ENCODE peak calls at places on chromosomes 11 and 22, in six cellular contexts. I is type B pancreatic cell, Z is cardiac muscle cell, R is thoracic aorta, M is HFF-Myc, C is HL-60. X is an unnamed sample.

GRCh38 chr22:46390652-46391301 is 55.3 kb downstream of the TRMU start:
- DNase-seq in M (no peak), R (no peak), C (no peak), I (no peak), Z (no peak), X (peak)

GRCh38 chr11:13776134-13776815 is 107.8 kb downstream of the FAR1 start:
- DNase-seq in C (no peak), M (no peak), R (no peak), I (no peak), Z (no peak), X (no peak)

GRCh38 chr22:25853501-25853900 is 111.5 kb downstream of the MYO18B start:
- DNase-seq in M (no peak), Z (no peak), R (no peak), I (no peak), C (no peak), X (no peak)

GRCh38 chr11:20610825-20611224 is 11.4 kb downstream of the SLC6A5 start:
- DNase-seq in C (no peak), Z (no peak), I (no peak), M (no peak), R (no peak), X (no peak)

GRCh38 chr11:10407055-10407454 is 48.0 kb upstream of the AMPD3 start:
- DNase-seq in C (no peak), M (no peak), Z (no peak), I (no peak), R (no peak), X (no peak)

GRCh38 chr22:28001171-28001835 is 82.2 kb upstream of the PITPNB start:
- DNase-seq in C (no peak), Z (no peak), R (no peak), I (no peak), M (no peak), X (no peak)

GRCh38 chr11:68038226-68038717 is 553 bp upstream of the TCIRG1 start:
- DNase-seq in Z (peak), C (no peak), I (no peak), R (no peak), M (no peak), X (no peak)

GRCh38 chr11:57800444-57801184 is 39.0 kb downstream of the CTNND1 start:
- DNase-seq in M (peak), R (no peak), Z (peak), C (peak), I (no peak), X (peak)

GRCh38 chr11:124892131-124892530 is 5.5 kb downstream of the ROBO4 start:
- DNase-seq in C (no peak), M (no peak), R (no peak), Z (no peak), I (peak), X (no peak)

GRCh38 chr11:783581-784015 is 6.3 kb downstream of the CEND1 start:
- DNase-seq in Z (peak), R (peak), M (peak), C (peak), I (no peak), X (peak)

GRCh38 chr22:29840498-29840897 is 2.4 kb upstream of the ASCC2 start:
- DNase-seq in C (peak), M (no peak), Z (no peak), I (no peak), R (no peak), X (no peak)

GRCh38 chr11:111737877-111738205 is 28.3 kb downstream of the PPP2R1B start:
- DNase-seq in M (no peak), C (no peak), R (no peak), I (no peak), Z (no peak), X (no peak)

GRCh38 chr22:31923166-31923565 is 21.2 kb upstream of the YWHAH start:
- DNase-seq in M (no peak), R (no peak), I (no peak), C (peak), Z (no peak), X (no peak)

GRCh38 chr11:5196731-5197130 is 3.8 kb downstream of the OR51V1 start:
- DNase-seq in I (no peak), Z (no peak), M (no peak), R (no peak), C (no peak), X (no peak)

GRCh38 chr11:45606514-45607024 is 58.9 kb downstream of the CHST1 start:
- DNase-seq in Z (peak), I (no peak), C (no peak), R (no peak), M (no peak), X (no peak)

GRCh38 chr11:10233581-10233980 is 60.4 kb downstream of the SBF2 start:
- DNase-seq in I (no peak), Z (no peak), M (peak), C (no peak), R (no peak), X (peak)

GRCh38 chr11:37525336-37525735 is 927.3 kb upstream of the RAG2 start:
- DNase-seq in Z (no peak), C (no peak), M (no peak), I (no peak), R (no peak), X (no peak)

GRCh38 chr11:116390963-116391362 is 381.8 kb downstream of the BUD13 start:
- DNase-seq in C (no peak), M (no peak), Z (no peak), R (no peak), I (no peak), X (no peak)

GRCh38 chr22:23155831-23156230 is 10.6 kb downstream of the RAB36 start:
- DNase-seq in Z (no peak), M (no peak), R (no peak), C (no peak), I (no peak), X (no peak)
- TF ChIP-seq CTCF in Z (no peak), M (no peak), R (no peak), C (no peak), I (no peak), X (no peak)

DNA sequence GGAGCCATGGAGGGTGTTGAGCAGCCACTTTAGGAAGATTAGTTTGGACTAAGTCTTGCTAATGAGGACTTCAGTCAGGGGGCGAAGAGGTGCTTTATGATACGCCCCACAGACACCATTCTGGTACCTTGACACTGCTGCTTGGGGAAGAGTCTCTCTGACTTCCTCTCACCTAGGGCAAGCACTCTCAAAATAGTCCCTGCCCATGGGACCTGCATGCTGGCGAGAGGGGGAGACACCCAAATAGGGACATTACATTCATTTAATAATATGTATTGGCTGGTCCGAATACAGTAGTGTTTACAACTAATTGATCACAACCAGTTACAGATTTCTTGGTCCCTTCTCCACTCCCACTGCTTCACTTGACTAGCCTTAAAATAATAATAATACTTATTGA is 4.4 kb upstream of the CATSPERZ start:
- DNase-seq in R (no peak), Z (no peak), I (no peak), C (no peak), M (no peak), X (no peak)
- TF ChIP-seq CTCF in R (no peak), Z (no peak), I (no peak), C (no peak), M (no peak), X (no peak)

DNA sequence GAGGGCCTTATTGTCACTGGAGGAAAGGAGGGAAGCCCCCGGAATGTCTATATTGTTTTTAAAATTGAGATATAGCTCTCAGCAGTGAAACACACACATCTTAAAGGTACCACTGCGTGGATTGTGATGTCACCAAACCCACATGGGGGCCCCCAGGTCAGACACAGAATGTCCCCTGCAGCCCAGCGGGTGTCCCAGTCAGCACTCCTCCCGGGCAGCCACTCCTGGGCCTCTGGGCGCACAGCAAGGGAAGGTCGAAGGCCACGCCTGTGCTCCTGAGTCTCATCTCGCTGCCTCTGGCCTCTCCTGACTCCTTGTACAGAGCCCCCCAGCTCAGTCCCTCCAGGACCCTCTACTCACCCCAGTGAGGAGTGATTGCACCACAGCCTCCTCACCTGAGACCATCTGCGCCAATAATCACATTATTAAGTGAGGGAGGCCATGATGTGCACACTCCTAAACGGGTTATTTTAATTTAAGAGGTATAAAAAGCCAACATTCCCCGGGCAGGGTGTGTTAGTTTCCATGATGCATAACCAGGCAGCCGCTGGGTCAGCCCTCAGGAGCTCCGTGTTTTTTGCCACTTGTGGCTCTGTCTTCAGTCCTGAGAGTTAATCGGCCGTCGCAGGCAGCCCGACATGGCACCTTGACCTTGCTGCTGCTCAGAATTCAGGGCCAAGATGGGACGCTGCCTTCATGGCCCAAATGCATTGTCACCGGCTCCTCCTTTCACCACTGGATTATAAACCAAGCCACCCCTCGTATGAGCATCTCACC is 1089.3 kb downstream of the BRD1 start:
- DNase-seq in C (no peak), M (no peak), R (no peak), Z (no peak), I (no peak), X (no peak)
- TF ChIP-seq CTCF in C (no peak), M (no peak), R (no peak), Z (no peak), I (no peak), X (no peak)

GRCh38 chr22:43476341-43476740 is 64.5 kb downstream of the MPPED1 start:
- DNase-seq in R (no peak), Z (no peak), C (no peak), M (no peak), I (no peak), X (no peak)
- TF ChIP-seq CTCF in R (no peak), Z (no peak), C (no peak), M (no peak), I (peak), X (no peak)

GRCh38 chr11:97514446-97514845 is 1124.6 kb downstream of the JRKL start:
- DNase-seq in R (no peak), C (no peak), M (no peak), I (no peak), Z (peak), X (no peak)

GRCh38 chr11:97516688-97517087 is 1126.9 kb downstream of the JRKL start:
- DNase-seq in I (no peak), R (no peak), M (no peak), Z (no peak), C (no peak), X (no peak)
- TF ChIP-seq CTCF in I (peak), R (no peak), M (no peak), Z (no peak), C (no peak), X (no peak)

DNA sequence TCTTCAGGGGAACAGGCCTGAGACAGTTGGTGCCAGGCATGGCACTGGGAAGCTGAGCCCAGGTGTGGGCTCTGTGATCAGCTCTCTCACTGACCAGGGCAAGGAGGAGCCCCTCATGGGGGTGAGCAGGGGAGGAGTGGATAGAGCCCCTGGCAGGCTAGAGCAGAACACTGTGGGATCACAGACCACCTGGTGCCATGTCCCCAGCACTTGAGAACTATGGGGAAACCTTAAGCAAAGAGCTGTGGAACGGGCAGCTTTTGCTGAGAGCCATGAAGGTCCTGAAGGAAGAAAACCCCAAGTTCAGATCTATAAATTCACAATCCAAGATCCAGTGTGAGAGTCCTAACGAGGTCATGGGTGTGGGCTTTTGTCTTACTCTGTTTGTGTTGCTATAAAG is 46.6 kb upstream of the TH start:
- DNase-seq in R (no peak), Z (no peak), C (no peak), I (no peak), M (no peak), X (no peak)
- TF ChIP-seq CTCF in R (no peak), Z (no peak), C (no peak), I (no peak), M (no peak), X (no peak)

GRCh38 chr11:24496371-24496727 is 504 bp upstream of the LUZP2 start:
- DNase-seq in C (no peak), R (no peak), I (no peak), M (no peak), Z (no peak), X (no peak)

GRCh38 chr11:24502425-24502824 is 5.6 kb downstream of the LUZP2 start:
- DNase-seq in Z (no peak), I (no peak), C (no peak), M (no peak), R (no peak), X (no peak)

GRCh38 chr11:24496728-24497396 is at the start of gene LUZP2:
- DNase-seq in M (no peak), R (no peak), C (no peak), Z (peak), I (peak), X (no peak)
- TF ChIP-seq CTCF in M (no peak), R (no peak), C (no peak), Z (no peak), I (no peak), X (no peak)

X was measured in AG09319.